ENCODE peak calls at places on chromosomes 11 and 22, in four cellular contexts. I, D, X and Q are unnamed samples.

GRCh38 chr11:88335284-88335683 is 2.3 kb downstream of the CTSC start:
- DNase-seq in D (no peak), I (no peak), X (no peak), Q (no peak)

GRCh38 chr11:46273511-46274205 is 3.8 kb upstream of the CREB3L1 start:
- DNase-seq in I (no peak), X (no peak), D (no peak), Q (no peak)

GRCh38 chr11:60118333-60118732 is 29.9 kb downstream of the MS4A2 start:
- DNase-seq in D (no peak), I (no peak), X (peak; percentile 63), Q (no peak)

GRCh38 chr11:111370270-111370901 is 8.7 kb downstream of the POU2AF1 start:
- DNase-seq in X (no peak), I (no peak), D (no peak), Q (no peak)

GRCh38 chr11:16969010-16970004 is 44.9 kb downstream of the PLEKHA7 start:
- DNase-seq in D (no peak), X (no peak), I (no peak), Q (no peak)

GRCh38 chr11:112100457-112100856 is 13.8 kb downstream of the SDHD start:
- DNase-seq in I (no peak), D (no peak), X (no peak), Q (peak; percentile 80)

GRCh38 chr11:32775908-32776307 is 18.6 kb downstream of the CCDC73 start:
- DNase-seq in I (no peak), D (no peak), X (no peak), Q (no peak)

GRCh38 chr11:132535830-132536229 is 996.5 kb downstream of the OPCML start:
- DNase-seq in D (no peak), X (no peak), I (no peak), Q (no peak)

GRCh38 chr22:30277547-30278344 is 11.1 kb upstream of the OSM start:
- DNase-seq in X (peak; percentile 89), D (no peak), I (no peak), Q (peak; percentile 80)

GRCh38 chr11:117857734-117858369 is 18.6 kb downstream of the FXYD6 start:
- DNase-seq in X (no peak), I (no peak), D (no peak), Q (no peak)

GRCh38 chr22:29768052-29768680 is 997 bp downstream of the UQCR10 start:
- DNase-seq in I (no peak), X (no peak), D (no peak), Q (no peak)

GRCh38 chr11:104905271-104905670 is 7.0 kb upstream of the CASP12 start:
- DNase-seq in X (peak; percentile 38), I (no peak), D (no peak), Q (no peak)

GRCh38 chr11:41010361-41011050 is 448.9 kb downstream of the LRRC4C start:
- DNase-seq in I (no peak), D (no peak), X (no peak), Q (no peak)

GRCh38 chr11:126149759-126150236 is 61.7 kb downstream of the RPUSD4 start:
- DNase-seq in D (no peak), I (no peak), X (peak; percentile 52), Q (no peak)

GRCh38 chr11:74815966-74816365 is 67.3 kb downstream of the RNF169 start:
- DNase-seq in X (peak; percentile 57), D (no peak), I (no peak), Q (no peak)

GRCh38 chr11:1500466-1501420 is 14.2 kb upstream of the MOB2 start:
- DNase-seq in I (no peak), D (no peak), X (no peak), Q (no peak)

GRCh38 chr11:68381716-68382115 is 69.3 kb downstream of the LRP5 start:
- DNase-seq in I (no peak), D (no peak), X (peak; percentile 36), Q (no peak)

GRCh38 chr11:10526974-10527918 is 13.7 kb downstream of the RNF141 start:
- DNase-seq in D (peak; percentile 70), I (no peak), X (peak; percentile 39), Q (peak; percentile 66)

GRCh38 chr11:58796333-58797049 is 48.0 kb downstream of the GLYATL2 start:
- DNase-seq in I (no peak), X (no peak), D (no peak), Q (no peak)

GRCh38 chr11:111635706-111636045 is 33.4 kb downstream of the SIK2 start:
- DNase-seq in D (no peak), I (peak; percentile 9), X (no peak), Q (peak; percentile 67)

GRCh38 chr22:38835888-38836301 is 7.9 kb downstream of the NPTXR start:
- DNase-seq in X (no peak), D (no peak), I (no peak), Q (peak; percentile 69)

DNA sequence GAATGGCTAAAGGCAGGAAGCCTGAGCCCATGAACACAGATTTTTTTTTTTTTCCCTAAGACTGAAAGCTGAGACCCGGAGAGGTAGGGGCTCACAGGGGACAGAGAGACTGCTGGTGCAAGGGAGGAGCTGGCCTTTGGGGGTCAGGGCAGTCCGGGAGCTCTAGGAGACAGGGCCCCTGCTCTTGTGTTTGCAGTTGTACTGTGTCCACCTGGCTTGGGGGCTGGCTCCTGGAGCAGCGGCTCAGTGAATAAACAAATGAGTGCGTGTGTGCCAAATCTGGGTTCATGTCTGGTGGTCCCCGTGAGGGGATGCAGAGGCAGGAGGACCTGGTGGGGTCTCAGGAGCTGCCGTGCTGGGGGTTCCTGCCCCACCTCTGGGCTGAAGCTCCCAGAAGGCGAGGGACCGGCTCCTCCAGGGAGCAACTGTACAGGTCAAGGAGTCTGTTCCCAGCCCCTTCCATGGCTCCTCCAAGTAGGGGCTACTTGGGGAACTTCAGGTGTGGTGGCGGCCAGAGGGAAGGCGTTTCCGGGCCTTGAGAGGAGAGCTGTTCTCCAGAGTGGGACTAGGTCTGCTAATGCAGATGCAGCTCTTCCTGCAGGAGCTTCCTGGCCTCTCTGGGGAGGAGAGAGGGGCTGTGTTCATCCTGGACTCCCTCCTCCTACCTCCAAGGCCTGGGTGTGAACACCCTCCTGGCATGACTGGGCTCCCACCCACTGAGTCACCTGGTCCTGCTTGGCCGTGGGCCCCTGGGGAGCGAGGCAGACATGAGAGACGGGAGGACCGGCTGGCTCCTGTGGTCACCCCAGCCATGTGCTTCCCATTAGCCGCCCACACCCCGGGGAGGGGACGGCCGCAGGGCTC is 57.6 kb downstream of the FBXO7 start:
- DNase-seq in D (no peak), X (peak; percentile 8), I (peak; percentile 77), Q (peak; percentile 93)
- TF ChIP-seq FOS in D (no peak), X (no peak), I (no peak), Q (peak; percentile 56)

GRCh38 chr11:128948583-128948982 is 5.9 kb upstream of the TP53AIP1 start:
- DNase-seq in D (no peak), X (peak; percentile 13), I (no peak), Q (no peak)
- TF ChIP-seq FOS in D (no peak), X (no peak), I (no peak), Q (no peak)

DNA sequence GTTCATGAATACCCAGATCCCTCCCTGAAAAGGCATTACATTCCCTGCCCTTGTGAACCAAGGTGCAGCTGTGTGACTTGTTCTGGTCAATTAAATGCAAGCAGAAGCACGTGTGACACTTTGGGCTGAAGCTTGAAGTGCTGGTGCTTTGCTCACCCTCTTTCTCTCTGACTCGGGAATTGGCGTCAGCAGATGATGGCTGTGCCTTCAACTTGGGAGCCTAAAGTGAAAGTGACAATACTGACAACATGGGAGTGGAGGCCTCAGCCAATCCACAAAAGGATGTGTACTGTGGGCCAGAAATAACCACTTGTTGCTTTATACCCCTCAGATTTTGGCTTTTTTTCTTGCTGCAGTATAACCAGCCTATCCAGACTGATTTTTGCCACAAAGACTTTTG is 148.3 kb upstream of the THY1 start:
- DNase-seq in D (no peak), I (no peak), X (no peak), Q (no peak)
- TF ChIP-seq FOS in D (no peak), I (no peak), X (no peak), Q (no peak)

GRCh38 chr11:62390727-62391126 is 28.1 kb upstream of the SCGB1A1 start:
- DNase-seq in D (no peak), I (no peak), X (no peak), Q (peak; percentile 19)
- TF ChIP-seq FOS in D (no peak), I (no peak), X (no peak), Q (no peak)

DNA sequence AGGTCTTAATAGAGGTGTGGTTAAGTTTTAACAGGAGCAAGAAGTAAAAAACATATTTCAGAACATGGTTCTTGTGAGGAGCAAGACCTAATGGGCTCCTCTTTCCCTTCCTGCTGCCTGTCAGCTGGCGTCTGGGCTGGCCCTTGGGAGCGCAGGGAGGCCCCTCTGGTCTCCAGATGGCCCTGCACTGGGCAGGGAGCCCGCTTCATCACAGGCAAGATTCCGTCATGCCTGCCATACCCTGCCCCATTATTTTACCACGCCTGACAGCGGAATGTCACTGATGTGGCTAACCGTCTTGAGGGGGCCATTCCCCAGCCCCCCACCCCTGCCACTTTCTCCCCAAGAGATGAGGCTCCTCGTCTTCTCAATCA is 17.3 kb upstream of the EFCAB6 start:
- DNase-seq in D (no peak), X (no peak), I (no peak), Q (peak; percentile 71)
- TF ChIP-seq FOS in D (no peak), X (no peak), I (no peak), Q (no peak)

GRCh38 chr22:37763012-37763411 is 44.7 kb upstream of the GCAT start:
- DNase-seq in D (no peak), I (no peak), X (no peak), Q (no peak)
- TF ChIP-seq FOS in D (no peak), I (no peak), X (no peak), Q (no peak)

GRCh38 chr11:27401280-27401679 is 38.3 kb upstream of the CCDC34 start:
- DNase-seq in X (no peak), D (no peak), I (no peak), Q (no peak)

GRCh38 chr11:27403195-27403594 is 40.2 kb upstream of the CCDC34 start:
- DNase-seq in I (no peak), D (no peak), X (no peak), Q (no peak)

GRCh38 chr11:27404427-27404826 is 41.4 kb upstream of the CCDC34 start:
- DNase-seq in D (no peak), I (no peak), X (no peak), Q (no peak)

GRCh38 chr11:27402450-27402849 is 39.4 kb upstream of the CCDC34 start:
- DNase-seq in D (no peak), I (no peak), X (no peak), Q (no peak)

DNA sequence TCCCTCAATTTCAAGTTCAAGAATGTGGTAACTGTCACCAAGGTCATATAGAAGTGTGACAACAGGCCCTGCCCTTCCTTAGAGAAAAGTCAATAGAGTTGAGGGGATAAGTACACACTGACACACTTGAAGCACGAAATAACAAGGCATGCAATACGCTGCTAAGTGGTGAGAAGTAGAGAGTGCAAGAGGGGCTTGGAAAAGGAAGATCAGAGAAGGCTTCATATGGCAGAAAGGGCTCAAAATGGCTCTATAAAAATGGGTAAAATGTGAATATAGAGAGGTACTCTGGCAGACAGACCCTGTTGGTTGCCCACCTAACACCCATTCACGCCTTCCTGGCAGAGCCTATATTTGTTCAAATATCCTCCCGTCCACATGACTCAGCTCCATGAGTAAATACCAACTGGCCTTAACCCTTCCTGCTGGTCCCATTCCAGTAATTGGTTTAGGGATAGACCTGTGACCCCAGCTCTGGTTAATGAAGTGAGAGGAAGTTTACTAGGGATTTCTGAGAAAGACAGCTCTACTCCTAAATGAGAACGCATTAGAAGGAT is 38.8 kb upstream of the CCDC34 start:
- DNase-seq in X (no peak), D (no peak), I (no peak), Q (no peak)
- TF ChIP-seq FOS in X (no peak), D (no peak), I (no peak), Q (no peak)